ENCODE peak calls at places on chromosomes 7 and 10, in four cellular contexts. F is astrocyte of the spinal cord, H is fibroblast of mammary gland, J is psoas muscle. M is an unnamed sample.

GRCh38 chr10:97210576-97210975 is 24.8 kb upstream of the SLIT1 start:
- DNase-seq in F (peak; percentile 64), H (peak; percentile 72), J (peak; percentile 60), M (peak; percentile 84)

GRCh38 chr10:24196426-24197039 is 12.4 kb upstream of the KIAA1217 start:
- DNase-seq in F (peak; percentile 63), H (peak; percentile 67), J (peak; percentile 71), M (peak; percentile 77)

GRCh38 chr10:93859049-93859655 is 34.6 kb upstream of the SLC35G1 start:
- DNase-seq in F (peak; percentile 19), H (peak; percentile 25), J (no peak), M (peak; percentile 41)

GRCh38 chr7:4861673-4862072 is at the start of gene PAPOLB:
- DNase-seq in F (no peak), H (no peak), J (no peak), M (no peak)

GRCh38 chr7:121945066-121945848 is 72.3 kb downstream of the PTPRZ1 start:
- DNase-seq in F (no peak), H (no peak), J (no peak), M (no peak)

GRCh38 chr10:26621889-26622681 is 75.4 kb upstream of the PDSS1 start:
- DNase-seq in F (no peak), H (peak; percentile 8), J (peak; percentile 35), M (peak; percentile 2)

GRCh38 chr10:131421381-131421780 is 109.9 kb upstream of the TCERG1L start:
- DNase-seq in F (no peak), H (no peak), J (no peak), M (no peak)

GRCh38 chr10:57624856-57625592 is 642.7 kb downstream of the IPMK start:
- DNase-seq in F (no peak), H (peak; percentile 1), J (no peak), M (no peak)

GRCh38 chr7:17625038-17625437 is 315.3 kb downstream of the SNX13 start:
- DNase-seq in F (peak; percentile 83), H (peak; percentile 93), J (no peak), M (peak; percentile 79)

GRCh38 chr10:132645630-132646442 is 108.2 kb downstream of the INPP5A start:
- DNase-seq in F (no peak), H (no peak), J (peak; percentile 7), M (no peak)

GRCh38 chr10:107971411-107971810 is 806.9 kb upstream of the SORCS1 start:
- DNase-seq in F (peak; percentile 53), H (peak; percentile 93), J (no peak), M (peak; percentile 61)

GRCh38 chr10:132131581-132132250 is 55.0 kb upstream of the DPYSL4 start:
- DNase-seq in F (no peak), H (no peak), J (peak; percentile 12), M (no peak)

GRCh38 chr10:68492118-68492517 is 20.3 kb upstream of the DNA2 start:
- DNase-seq in F (no peak), H (peak; percentile 43), J (no peak), M (peak; percentile 31)

GRCh38 chr7:101535333-101535732 is 93.8 kb downstream of the MYL10 start:
- DNase-seq in F (no peak), H (no peak), J (no peak), M (no peak)

GRCh38 chr7:101562531-101563197 is 66.4 kb downstream of the MYL10 start:
- DNase-seq in F (no peak), H (no peak), J (no peak), M (no peak)

GRCh38 chr7:130490888-130491771 is 755 bp upstream of the MEST start:
- DNase-seq in F (peak; percentile 54), H (no peak), J (peak; percentile 40), M (peak; percentile 62)

GRCh38 chr7:75971961-75972763 is 22.2 kb downstream of the TMEM120A start:
- DNase-seq in F (no peak), H (peak; percentile 44), J (peak; percentile 82), M (no peak)

GRCh38 chr7:23909426-23909825 is 199.4 kb downstream of the STK31 start:
- DNase-seq in F (no peak), H (no peak), J (no peak), M (no peak)

GRCh38 chr7:117320523-117320922 is 2.3 kb downstream of the WNT2 start:
- DNase-seq in F (no peak), H (no peak), J (no peak), M (no peak)

GRCh38 chr7:75888464-75889222 is 9.8 kb downstream of the RHBDD2 start:
- DNase-seq in F (no peak), H (no peak), J (peak; percentile 57), M (no peak)

GRCh38 chr10:94092848-94093247 is 99.1 kb downstream of the PLCE1 start:
- DNase-seq in F (peak; percentile 55), H (peak; percentile 82), J (no peak), M (peak; percentile 61)

GRCh38 chr10:125662616-125663015 is 20.3 kb downstream of the TEX36 start:
- DNase-seq in F (peak; percentile 2), H (no peak), J (no peak), M (peak; percentile 25)

GRCh38 chr7:98265841-98266271 is 13.8 kb upstream of the TECPR1 start:
- DNase-seq in F (peak; percentile 33), H (no peak), J (no peak), M (peak; percentile 78)

GRCh38 chr10:73758704-73759511 is 14.7 kb downstream of the SEC24C start:
- DNase-seq in F (no peak), H (no peak), J (no peak), M (no peak)

GRCh38 chr7:18473119-18473518 is 22.4 kb upstream of the HDAC9 start:
- DNase-seq in F (no peak), H (no peak), J (no peak), M (no peak)

GRCh38 chr10:62131724-62132123 is 136.9 kb downstream of the RTKN2 start:
- DNase-seq in F (no peak), H (no peak), J (no peak), M (no peak)

GRCh38 chr7:145534301-145534700 is 582.3 kb upstream of the CNTNAP2 start:
- DNase-seq in F (no peak), H (peak; percentile 17), J (no peak), M (peak; percentile 0)

GRCh38 chr7:145543245-145543644 is 573.4 kb upstream of the CNTNAP2 start:
- DNase-seq in F (no peak), H (no peak), J (no peak), M (no peak)

GRCh38 chr7:145539910-145540309 is 576.7 kb upstream of the CNTNAP2 start:
- DNase-seq in F (no peak), H (no peak), J (no peak), M (no peak)
- H3K4me3 ChIP-seq in F (no peak overlapping the region), H (no peak overlapping the region), J (no peak overlapping the region), M (no peak overlapping the region)

GRCh38 chr7:47196106-47196630 is 385.7 kb downstream of the TNS3 start:
- DNase-seq in F (no peak), H (no peak), J (no peak), M (no peak)

GRCh38 chr7:47197508-47197907 is 384.4 kb downstream of the TNS3 start:
- DNase-seq in F (no peak), H (no peak), J (no peak), M (no peak)

GRCh38 chr7:47198159-47198558 is 383.8 kb downstream of the TNS3 start:
- DNase-seq in F (no peak), H (peak; percentile 46), J (no peak), M (peak; percentile 19)

GRCh38 chr7:47194516-47194915 is 387.4 kb downstream of the TNS3 start:
- DNase-seq in F (no peak), H (no peak), J (no peak), M (no peak)

GRCh38 chr7:47195641-47196040 is 386.3 kb downstream of the TNS3 start:
- DNase-seq in F (no peak), H (peak; percentile 6), J (no peak), M (no peak)
- TF ChIP-seq CTCF in F (no peak), H (peak; percentile 30), J (peak; percentile 6), M (peak; percentile 40)

GRCh38 chr7:73376671-73377412 is 48.9 kb downstream of the FKBP6 start:
- DNase-seq in F (no peak), H (no peak), J (no peak), M (no peak)
- H3K4me3 ChIP-seq in F (no peak overlapping the region), H (no peak overlapping the region), J (no peak overlapping the region), M (no peak overlapping the region)

GRCh38 chr7:107384025-107384424 is 85.8 kb upstream of the GPR22 start:
- DNase-seq in F (no peak), H (no peak), J (no peak), M (no peak)
- TF ChIP-seq CTCF in F (peak; percentile 3), H (peak; percentile 13), J (no peak), M (peak; percentile 9)

DNA sequence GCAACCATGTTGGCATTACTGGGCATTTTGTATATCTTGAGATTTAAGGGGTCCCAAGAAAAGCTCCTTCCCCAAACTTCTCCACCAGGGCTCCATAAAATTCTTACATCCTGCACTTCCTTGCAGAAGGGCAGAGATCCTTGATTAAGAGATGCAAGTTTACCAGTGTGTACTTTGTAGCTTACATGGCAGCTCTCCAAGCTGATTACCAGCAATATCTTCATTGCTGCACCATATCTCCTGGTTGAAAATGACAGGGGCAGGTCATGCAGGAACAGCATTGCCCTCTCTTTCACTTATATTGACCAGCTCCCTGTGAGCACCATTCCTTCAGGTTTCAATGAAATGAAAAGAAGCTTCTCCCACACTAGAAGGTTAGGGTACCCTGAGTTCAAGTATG is 184.6 kb upstream of the PHYHIPL start:
- DNase-seq in F (no peak), H (no peak), J (no peak), M (no peak)
- H3K4me3 ChIP-seq in F (no peak overlapping the region), H (no peak overlapping the region), J (no peak overlapping the region), M (no peak overlapping the region)

GRCh38 chr7:139566736-139567646 is 43.5 kb downstream of the CLEC2L start:
- DNase-seq in F (no peak), H (no peak), J (no peak), M (no peak)
- TF ChIP-seq CTCF in F (no peak), H (no peak), J (no peak), M (no peak)

DNA sequence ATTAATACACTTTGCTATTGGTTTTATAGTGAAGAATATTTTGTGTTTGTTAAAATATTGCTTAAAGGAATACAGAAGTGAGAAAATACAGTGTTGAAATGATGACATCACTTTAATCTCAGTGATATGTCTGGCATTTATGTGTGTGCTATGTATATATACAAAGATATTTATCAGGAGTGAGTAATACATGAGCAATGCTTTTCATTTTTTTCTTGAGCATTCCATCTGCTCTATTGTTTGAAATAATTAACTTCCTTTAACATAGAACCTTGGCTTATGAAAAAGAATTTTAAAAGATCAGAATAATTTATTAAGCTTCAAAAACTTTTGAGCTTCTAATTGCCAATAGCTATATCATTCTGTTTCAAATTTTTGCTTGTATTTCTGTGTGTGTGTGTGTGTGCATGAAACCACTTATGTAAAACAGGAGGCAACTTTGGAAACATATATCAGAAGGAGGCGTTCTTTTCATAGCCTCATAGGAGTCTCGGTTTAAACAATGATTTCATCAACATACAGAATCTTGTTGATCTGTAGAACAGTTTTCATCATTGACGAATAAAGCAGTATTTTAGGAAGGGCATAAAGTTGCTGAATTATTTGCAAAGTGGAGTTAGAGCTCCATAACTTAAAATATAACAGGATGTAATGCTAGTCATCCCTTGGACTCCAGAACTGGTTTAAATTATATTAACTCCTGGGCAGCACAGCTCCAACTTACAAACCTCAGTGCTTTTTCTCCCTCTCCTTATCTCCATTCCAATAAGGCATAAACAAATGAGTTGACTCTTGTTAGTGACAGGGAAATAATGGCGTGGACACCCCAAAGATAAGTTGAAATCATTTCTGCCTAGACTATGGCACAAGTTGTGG is 228.4 kb upstream of the DGKB start:
- DNase-seq in F (peak; percentile 55), H (peak; percentile 24), J (no peak), M (peak; percentile 75)
- H3K4me3 ChIP-seq in F (no peak overlapping the region), H (no peak overlapping the region), J (no peak overlapping the region), M (no peak overlapping the region)

GRCh38 chr7:20442951-20443350 is 112.3 kb downstream of the ITGB8 start:
- DNase-seq in F (no peak), H (no peak), J (no peak), M (no peak)
- TF ChIP-seq CTCF in F (no peak), H (no peak), J (no peak), M (no peak)